ENCODE peak calls at places on chromosome 20, in seven cellular contexts. O is upper lobe of left lung; X is myocyte; H is foreskin fibroblast; M is activated T-cell treated with anti-CD3 and anti-CD28 coated beads, Interleukin-2, amount 50 U/mL, for 48 hours; K is lower lobe of right lung; V is SJSA1. D is an unnamed sample.

GRCh38 chr20:1863296-1863695 is 31.9 kb upstream of the SIRPA start:
- DNase-seq in H (no peak), V (no peak), X (no peak), O (no peak), K (no peak), M (no peak), D (no peak)

GRCh38 chr20:23147964-23148720 is 62.0 kb upstream of the CD93 start:
- DNase-seq in M (peak), H (peak), O (no peak), V (peak), K (peak), X (peak), D (peak)

GRCh38 chr20:32390999-32391398 is 32.9 kb downstream of the ASXL1 start:
- DNase-seq in O (no peak), X (no peak), H (no peak), M (no peak), V (no peak), K (no peak), D (no peak)

GRCh38 chr20:50353289-50353961 is 156.8 kb upstream of the PTPN1 start:
- DNase-seq in O (no peak), H (no peak), M (no peak), K (no peak), X (no peak), V (no peak), D (no peak)

GRCh38 chr20:2305946-2306345 is 10.1 kb downstream of the TGM3 start:
- DNase-seq in X (no peak), O (no peak), M (no peak), H (no peak), K (no peak), V (no peak), D (no peak)

GRCh38 chr20:48697845-48698491 is 129.8 kb downstream of the PREX1 start:
- DNase-seq in O (no peak), H (peak), M (no peak), K (peak), V (peak), X (peak), D (peak)

GRCh38 chr20:35232575-35232974 is 6.1 kb downstream of the MMP24 start:
- DNase-seq in V (no peak), M (no peak), O (no peak), H (peak), X (no peak), K (no peak), D (peak)

GRCh38 chr20:18795366-18795765 is 18.2 kb upstream of the SCP2D1 start:
- DNase-seq in V (no peak), H (no peak), X (no peak), K (no peak), O (no peak), M (no peak), D (no peak)

GRCh38 chr20:41889125-41889870 is 271.1 kb upstream of the CHD6 start:
- DNase-seq in K (no peak), H (no peak), O (no peak), M (no peak), X (no peak), V (no peak), D (no peak)

GRCh38 chr20:42559665-42560064 is 630.0 kb downstream of the PTPRT start:
- DNase-seq in K (no peak), O (no peak), V (no peak), X (no peak), H (no peak), M (no peak), D (no peak)

GRCh38 chr20:1509237-1509636 is 18.0 kb upstream of the SIRPB2 start:
- DNase-seq in M (peak), H (no peak), X (peak), V (no peak), K (no peak), O (no peak), D (no peak)

GRCh38 chr20:46894579-46894958 is at the start of gene EYA2:
- DNase-seq in X (no peak), M (no peak), K (no peak), H (no peak), O (peak), V (no peak), D (no peak)

GRCh38 chr20:37693629-37694626 is at the start of gene CTNNBL1:
- DNase-seq in X (peak), V (peak), H (peak), O (peak), K (peak), M (peak), D (peak)

GRCh38 chr20:47854687-47855212 is 69.5 kb upstream of the SULF2 start:
- DNase-seq in H (peak), O (no peak), K (no peak), X (no peak), V (no peak), M (no peak), D (no peak)

GRCh38 chr20:12180107-12180661 is 262.5 kb downstream of the BTBD3 start:
- DNase-seq in K (no peak), O (no peak), M (no peak), H (no peak), V (no peak), X (no peak), D (no peak)